ENCODE peak calls at places on chromosomes 2 and 18, in four cellular contexts. X is GM12878, W is H1, E is SK-N-SH. U is an unnamed sample.

GRCh38 chr2:112636605-112637288 is 9.0 kb upstream of the SLC20A1 start:
- DNase-seq in X (no peak), W (no peak), E (no peak), U (no peak)

GRCh38 chr18:73520229-73520628 is 627.4 kb downstream of the FBXO15 start:
- DNase-seq in X (no peak), W (peak; percentile 21), E (peak; percentile 2), U (no peak)

GRCh38 chr2:20633794-20634259 is 17.1 kb downstream of the HS1BP3 start:
- DNase-seq in X (no peak), W (no peak), E (no peak), U (peak; percentile 40)

GRCh38 chr18:7755753-7756475 is 188.8 kb downstream of the PTPRM start:
- DNase-seq in X (no peak), W (no peak), E (no peak), U (no peak)

GRCh38 chr2:143282684-143283083 is 153.5 kb downstream of the ARHGAP15 start:
- DNase-seq in X (no peak), W (no peak), E (no peak), U (peak; percentile 19)

GRCh38 chr2:234991793-234992192 is 40.0 kb downstream of the SH3BP4 start:
- DNase-seq in X (no peak), W (no peak), E (no peak), U (no peak)

GRCh38 chr2:79716266-79716665 is 203.4 kb downstream of the CTNNA2 start:
- DNase-seq in X (no peak), W (no peak), E (no peak), U (no peak)

GRCh38 chr2:230244211-230244610 is 18.7 kb downstream of the SP140 start:
- DNase-seq in X (no peak), W (no peak), E (no peak), U (no peak)

GRCh38 chr2:241109210-241110088 is 7.4 kb upstream of the MTERF4 start:
- DNase-seq in X (no peak), W (no peak), E (no peak), U (no peak)

GRCh38 chr2:85390941-85391669 is 19.1 kb downstream of the CAPG start:
- DNase-seq in X (no peak), W (peak; percentile 36), E (peak; percentile 60), U (peak; percentile 80)

GRCh38 chr2:159265171-159265576 is 21.3 kb downstream of the WDSUB1 start:
- DNase-seq in X (no peak), W (no peak), E (no peak), U (peak; percentile 72)

GRCh38 chr2:140786585-140786984 is 1344.2 kb downstream of the LRP1B start:
- DNase-seq in X (no peak), W (no peak), E (no peak), U (no peak)

GRCh38 chr2:73290049-73290839 is 3.1 kb downstream of the EGR4 start:
- DNase-seq in X (no peak), W (no peak), E (peak; percentile 61), U (peak; percentile 57)
- TF ChIP-seq NRF1 in X (no peak), W (no peak), E (no peak), U (no peak)

GRCh38 chr2:188668017-188668663 is 306.0 kb upstream of the COL3A1 start:
- DNase-seq in X (no peak), W (no peak), E (no peak), U (no peak)
- TF ChIP-seq NRF1 in X (no peak), W (no peak), E (no peak), U (no peak)

DNA sequence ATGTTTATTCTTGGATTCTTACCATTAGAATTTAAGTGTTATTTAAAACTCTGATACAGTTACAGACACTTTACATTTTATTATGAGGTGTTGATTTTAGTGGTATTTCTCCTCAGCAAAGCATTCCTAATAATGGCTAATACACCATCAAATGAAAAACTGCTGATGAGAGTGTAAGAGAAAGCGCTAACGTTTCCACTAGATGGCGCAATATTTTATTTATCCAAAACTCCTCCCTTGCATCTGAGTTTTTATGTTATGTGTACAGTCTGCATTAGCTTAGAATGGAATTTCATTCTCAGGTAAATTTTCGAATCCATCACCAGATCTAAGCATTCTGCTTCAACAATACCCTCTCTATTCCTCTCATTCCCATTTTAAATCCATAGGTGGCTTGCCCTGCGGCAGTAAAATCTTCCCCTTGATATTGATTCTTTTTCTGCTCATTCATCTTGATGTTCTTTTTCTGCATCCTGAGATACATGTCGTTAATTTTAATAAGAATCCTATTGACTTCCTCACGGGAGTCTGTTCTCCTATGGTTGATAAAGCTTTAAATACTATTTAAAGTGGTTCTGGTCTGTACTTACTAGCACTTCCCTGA is 53.9 kb downstream of the PRKRA start:
- DNase-seq in X (no peak), W (no peak), E (peak; percentile 44), U (peak; percentile 63)
- TF ChIP-seq NRF1 in X (no peak), W (no peak), E (no peak), U (no peak)

GRCh38 chr2:121099329-121100318 is 185.4 kb downstream of the TFCP2L1 start:
- DNase-seq in X (no peak), W (no peak), E (peak; percentile 65), U (no peak)
- TF ChIP-seq NRF1 in X (no peak), W (no peak), E (no peak), U (no peak)

DNA sequence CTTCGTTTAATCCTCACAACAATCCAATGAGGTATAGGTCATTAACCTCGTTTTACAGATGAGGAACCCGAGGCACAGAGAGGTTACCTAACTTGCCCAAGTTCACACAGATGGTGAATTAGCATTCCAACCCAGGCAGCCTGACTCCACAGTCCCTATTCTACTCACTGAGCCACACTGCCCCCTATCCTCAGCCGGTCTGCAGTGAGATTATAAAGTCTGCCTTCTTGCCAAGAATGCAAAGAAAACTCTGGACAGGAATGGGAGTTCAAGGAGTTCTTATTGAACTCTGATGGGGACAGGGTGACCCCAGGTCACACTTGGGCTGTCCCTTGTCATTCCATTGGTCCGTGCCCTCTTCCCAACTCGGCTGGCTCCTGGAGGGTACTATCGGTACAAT is 118.1 kb upstream of the MSH6 start:
- DNase-seq in X (no peak), W (no peak), E (no peak), U (no peak)
- TF ChIP-seq NRF1 in X (no peak), W (no peak), E (no peak), U (no peak)

DNA sequence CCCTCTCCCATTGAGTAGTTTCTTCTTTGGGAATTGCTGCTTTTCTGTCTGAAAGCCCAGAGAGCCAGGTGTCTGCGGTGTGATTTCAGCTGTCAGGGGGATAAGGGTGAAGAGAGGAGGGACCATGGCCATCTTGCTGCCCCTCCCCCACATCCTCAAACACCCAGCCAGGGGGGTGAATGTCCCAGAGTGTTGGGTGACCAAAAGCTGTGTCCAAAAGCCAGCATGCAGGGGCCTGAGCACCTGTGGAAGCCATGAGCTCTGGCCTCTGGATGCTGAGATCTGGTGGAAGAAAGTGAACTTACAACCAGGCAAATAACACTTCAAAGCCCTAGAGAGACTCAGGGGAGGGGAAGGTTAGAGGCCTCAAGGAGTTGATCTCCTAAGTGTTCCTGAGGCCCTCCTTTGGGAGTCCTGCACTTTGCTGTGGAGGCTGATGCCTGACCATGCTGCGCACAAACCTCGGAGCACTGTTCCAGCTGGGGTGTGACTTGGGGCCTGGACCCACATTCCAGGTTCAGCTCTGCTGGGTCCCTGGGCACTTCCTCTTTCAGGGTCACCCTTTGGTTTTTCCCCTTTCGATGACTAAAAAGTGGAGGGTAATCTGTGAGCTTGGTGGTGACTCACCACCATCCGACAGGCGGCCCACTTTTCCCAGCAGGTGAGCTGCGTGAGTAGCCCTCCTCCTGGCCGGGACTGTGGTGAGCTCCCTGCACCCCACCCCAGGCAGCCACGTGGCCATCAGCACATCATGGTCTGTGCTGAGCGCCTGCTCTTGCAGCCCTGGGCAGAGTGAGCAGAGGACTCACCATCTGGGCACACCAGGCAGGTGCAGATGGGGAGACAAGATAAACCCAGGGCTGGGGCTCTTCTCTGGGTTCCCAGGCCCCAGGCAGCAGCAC is 66.8 kb upstream of the FOSL2 start:
- DNase-seq in X (peak; percentile 25), W (no peak), E (peak; percentile 59), U (no peak)
- TF ChIP-seq NRF1 in X (no peak), W (no peak), E (no peak), U (no peak)

DNA sequence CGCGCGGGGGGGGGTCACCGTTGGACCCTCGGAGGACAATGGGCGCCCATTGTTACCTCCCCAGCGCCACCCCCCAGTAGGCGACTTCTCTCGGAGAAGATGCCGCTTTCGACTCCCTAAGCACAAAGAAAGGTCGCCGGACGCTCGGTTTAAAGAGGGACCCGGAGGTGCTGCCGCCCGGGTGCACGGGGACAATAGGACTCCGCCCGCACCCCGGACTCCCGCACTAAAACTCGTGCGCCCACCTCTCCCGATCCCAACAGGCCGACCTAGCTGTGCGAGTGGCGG is 318 bp upstream of the CDC42EP3 start:
- DNase-seq in X (no peak), W (no peak), E (no peak), U (no peak)
- TF ChIP-seq NRF1 in X (no peak), W (no peak), E (no peak), U (no peak)

GRCh38 chr2:215369191-215369760 is 57.4 kb downstream of the ATIC start:
- DNase-seq in X (no peak), W (no peak), E (no peak), U (no peak)

GRCh38 chr2:215366440-215367032 is 54.7 kb downstream of the ATIC start:
- DNase-seq in X (no peak), W (no peak), E (no peak), U (no peak)

GRCh38 chr2:215370116-215370965 is 58.5 kb downstream of the ATIC start:
- DNase-seq in X (no peak), W (no peak), E (no peak), U (no peak)

GRCh38 chr2:215368493-215368809 is 56.6 kb downstream of the ATIC start:
- DNase-seq in X (no peak), W (no peak), E (no peak), U (no peak)

GRCh38 chr2:215367647-215368492 is 56.0 kb downstream of the ATIC start:
- DNase-seq in X (no peak), W (no peak), E (no peak), U (no peak)
- TF ChIP-seq NRF1 in X (no peak), W (no peak), E (no peak), U (no peak)

GRCh38 chr18:51447351-51447896 is 249.9 kb upstream of the MEX3C start:
- DNase-seq in X (no peak), W (no peak), E (no peak), U (no peak)
- TF ChIP-seq NRF1 in X (no peak), W (no peak), E (no peak), U (no peak)

DNA sequence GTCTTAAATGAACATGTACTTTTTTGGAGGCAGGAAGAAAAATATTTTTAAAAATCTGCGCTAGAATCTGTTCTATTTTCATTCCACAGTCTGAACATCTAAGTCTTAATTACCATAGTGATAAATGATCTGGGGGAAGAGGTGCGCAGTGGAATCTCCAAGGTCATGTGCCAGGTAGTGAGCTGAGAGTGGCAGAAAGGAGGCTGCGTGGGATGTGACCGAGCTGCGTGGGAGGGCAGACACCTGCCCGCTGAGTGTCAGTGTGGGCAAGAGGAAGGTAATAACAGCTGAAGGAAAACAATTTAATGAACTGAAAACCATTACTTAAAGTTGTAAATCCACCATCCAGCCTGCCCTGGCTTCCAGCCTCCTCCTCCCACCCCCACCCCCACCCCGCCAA is 11.2 kb upstream of the DTNB start:
- DNase-seq in X (no peak), W (no peak), E (no peak), U (no peak)
- TF ChIP-seq NRF1 in X (no peak), W (no peak), E (no peak), U (no peak)